ENCODE peak calls at places on chromosomes 3 and 15, in seven cellular contexts. S is amygdala; K is ovary; T is sigmoid colon; D is endothelial cell of umbilical vein; J is iris pigment epithelial cell; H is activated effector memory CD4-positive, alpha-beta T cell treated with anti-CD3 and anti-CD28 coated beads, Interleukin-2, amount 50 U/mL, for 16 hours. I is an unnamed sample.

GRCh38 chr3:161349529-161350278 is 21.6 kb downstream of the SPTSSB start:
- DNase-seq in J (peak), S (no peak), T (no peak), K (no peak), D (no peak), H (peak), I (peak)

GRCh38 chr15:25732191-25732590 is 130.9 kb downstream of the ATP10A start:
- DNase-seq in D (no peak), K (no peak), H (no peak), J (no peak), S (no peak), T (no peak), I (no peak)

GRCh38 chr3:117524890-117525289 is 815.3 kb downstream of the TUSC7 start:
- DNase-seq in J (peak), H (no peak), T (no peak), D (no peak), K (no peak), S (no peak), I (peak)

GRCh38 chr3:182979719-182980191 is 583 bp downstream of the DCUN1D1 start:
- DNase-seq in D (peak), T (peak), S (no peak), K (peak), J (peak), H (peak), I (peak)

GRCh38 chr3:61005591-61005990 is 245.7 kb downstream of the FHIT start:
- DNase-seq in D (no peak), K (no peak), H (no peak), T (no peak), J (no peak), S (no peak), I (no peak)

GRCh38 chr3:40971191-40972168 is 227.8 kb upstream of the CTNNB1 start:
- DNase-seq in K (peak), J (peak), T (peak), D (peak), S (no peak), H (no peak), I (peak)

GRCh38 chr15:100627789-100628395 is 25.5 kb downstream of the ASB7 start:
- DNase-seq in H (peak), T (peak), K (peak), D (peak), J (peak), S (no peak), I (peak)

GRCh38 chr15:99014803-99015676 is 7.4 kb upstream of the PGPEP1L start:
- DNase-seq in K (peak), J (peak), D (peak), S (no peak), T (peak), H (peak), I (peak)

GRCh38 chr3:31495971-31496370 is 36.8 kb upstream of the STT3B start:
- DNase-seq in T (no peak), H (no peak), K (no peak), J (peak), S (no peak), D (no peak), I (peak)

GRCh38 chr3:58776231-58776630 is 109.7 kb upstream of the FAM3D start:
- DNase-seq in T (no peak), S (no peak), J (no peak), H (no peak), D (no peak), K (no peak), I (peak)

GRCh38 chr3:39290255-39290654 is 10.4 kb upstream of the CX3CR1 start:
- DNase-seq in H (no peak), T (no peak), J (no peak), K (no peak), D (peak), S (no peak), I (no peak)

GRCh38 chr3:29683306-29683993 is 402.6 kb downstream of the RBMS3 start:
- DNase-seq in T (no peak), K (no peak), S (no peak), H (no peak), D (peak), J (peak), I (peak)

GRCh38 chr15:73935547-73935946 is 9.3 kb downstream of the LOXL1 start:
- DNase-seq in H (no peak), D (no peak), K (no peak), S (no peak), J (peak), T (no peak), I (no peak)

GRCh38 chr3:51343918-51344687 is 41.0 kb upstream of the MANF start:
- DNase-seq in T (peak), J (peak), S (no peak), K (no peak), H (no peak), D (no peak), I (peak)

GRCh38 chr3:39183231-39184080 is 8.9 kb downstream of the XIRP1 start:
- DNase-seq in D (no peak), J (no peak), K (no peak), H (no peak), S (no peak), T (peak), I (no peak)

GRCh38 chr3:187994221-187995085 is 159.5 kb upstream of the LPP start:
- DNase-seq in D (no peak), S (no peak), H (peak), T (no peak), J (peak), K (no peak), I (peak)

GRCh38 chr3:162376761-162377160 is 880.2 kb downstream of the OTOL1 start:
- DNase-seq in K (no peak), H (no peak), D (no peak), T (no peak), S (no peak), J (peak), I (no peak)

GRCh38 chr15:67025719-67026118 is 39.7 kb upstream of the SMAD3 start:
- DNase-seq in D (peak), K (peak), J (peak), H (no peak), S (no peak), T (peak), I (peak)

GRCh38 chr3:129632977-129633376 is 26.5 kb upstream of the PLXND1 start:
- DNase-seq in T (no peak), J (no peak), K (no peak), D (no peak), S (no peak), H (no peak), I (no peak)

GRCh38 chr3:187913617-187914033 is 168.4 kb upstream of the BCL6 start:
- DNase-seq in H (no peak), T (no peak), D (peak), S (no peak), J (peak), K (no peak), I (peak)

GRCh38 chr15:101006931-101007687 is 88.0 kb downstream of the LRRK1 start:
- DNase-seq in K (peak), H (peak), S (peak), D (peak), J (peak), T (peak), I (peak)

GRCh38 chr3:185283374-185283935 is 29.6 kb upstream of the EHHADH start:
- DNase-seq in S (no peak), K (no peak), D (peak), J (peak), H (no peak), T (no peak), I (peak)

I was measured in ELR.